ENCODE peak calls at places on chromosome 15, in five cellular contexts. W, R, A, Y and D are unnamed samples.

GRCh38 chr15:68553994-68554715 is 24.6 kb upstream of the CORO2B start:
- DNase-seq in R (peak; percentile 25), A (no peak), Y (peak; percentile 67), W (no peak), D (peak; percentile 83)

GRCh38 chr15:68852466-68852865 is 31.8 kb upstream of the ANP32A start:
- DNase-seq in Y (no peak), A (no peak), R (no peak), W (no peak), D (no peak)

GRCh38 chr15:70494861-70495571 is 268.3 kb downstream of the UACA start:
- DNase-seq in R (no peak), Y (no peak), W (no peak), A (no peak), D (peak; percentile 78)

GRCh38 chr15:80574590-80574989 is 120.5 kb upstream of the ABHD17C start:
- DNase-seq in W (no peak), A (no peak), R (no peak), Y (no peak), D (no peak)

GRCh38 chr15:69060744-69061143 is 46.2 kb downstream of the NOX5 start:
- DNase-seq in W (no peak), Y (no peak), R (no peak), A (no peak), D (no peak)

GRCh38 chr15:80638553-80639167 is 56.5 kb upstream of the ABHD17C start:
- DNase-seq in Y (no peak), A (no peak), W (no peak), R (no peak), D (no peak)

GRCh38 chr15:39242345-39242744 is 338.5 kb upstream of the THBS1 start:
- DNase-seq in R (peak; percentile 21), A (no peak), Y (no peak), W (no peak), D (no peak)

GRCh38 chr15:77691607-77692006 is 58.9 kb upstream of the LINGO1 start:
- DNase-seq in R (no peak), Y (no peak), A (no peak), W (no peak), D (no peak)

GRCh38 chr15:85600001-85600400 is 194.7 kb downstream of the KLHL25 start:
- DNase-seq in Y (no peak), R (no peak), W (no peak), A (no peak), D (no peak)

GRCh38 chr15:76060098-76060989 is 559 bp downstream of the TMEM266 start:
- DNase-seq in R (no peak), Y (no peak), A (no peak), W (no peak), D (no peak)

GRCh38 chr15:38620851-38621594 is 56.4 kb upstream of the RASGRP1 start:
- DNase-seq in W (no peak), A (no peak), R (no peak), Y (no peak), D (no peak)

GRCh38 chr15:87369269-87369668 is 887.3 kb downstream of the NTRK3 start:
- DNase-seq in R (no peak), W (no peak), A (no peak), Y (no peak), D (no peak)

GRCh38 chr15:28118083-28118482 is 19.0 kb upstream of the OCA2 start:
- DNase-seq in A (no peak), R (no peak), Y (no peak), W (no peak), D (no peak)

GRCh38 chr15:36921484-36922091 is 178.8 kb downstream of the MEIS2 start:
- DNase-seq in A (no peak), W (no peak), R (no peak), Y (no peak), D (no peak)

GRCh38 chr15:85657132-85657531 is 137.6 kb downstream of the KLHL25 start:
- DNase-seq in R (no peak), Y (no peak), A (no peak), W (no peak), D (no peak)

GRCh38 chr15:100053476-100054121 is 288.2 kb downstream of the ADAMTS17 start:
- DNase-seq in W (no peak), A (no peak), Y (no peak), R (no peak), D (no peak)

GRCh38 chr15:55802600-55803376 is 59.8 kb upstream of the PRTG start:
- DNase-seq in A (no peak), R (no peak), Y (no peak), W (no peak), D (peak; percentile 30)

GRCh38 chr15:101528108-101528916 is 38.8 kb upstream of the PCSK6 start:
- DNase-seq in W (peak; percentile 78), Y (peak; percentile 68), A (no peak), R (peak; percentile 76), D (no peak)

GRCh38 chr15:66617137-66618090 is 51.6 kb upstream of the LCTL start:
- DNase-seq in A (no peak), R (peak; percentile 21), W (no peak), Y (peak; percentile 91), D (no peak)

GRCh38 chr15:29322407-29322806 is 52.8 kb upstream of the NSMCE3 start:
- DNase-seq in R (no peak), A (no peak), Y (no peak), W (no peak), D (no peak)

GRCh38 chr15:29319823-29320222 is 50.2 kb upstream of the NSMCE3 start:
- DNase-seq in Y (no peak), R (no peak), A (no peak), W (no peak), D (no peak)

GRCh38 chr15:29323557-29323956 is 53.9 kb upstream of the NSMCE3 start:
- DNase-seq in Y (no peak), R (no peak), A (no peak), W (no peak), D (no peak)

DNA sequence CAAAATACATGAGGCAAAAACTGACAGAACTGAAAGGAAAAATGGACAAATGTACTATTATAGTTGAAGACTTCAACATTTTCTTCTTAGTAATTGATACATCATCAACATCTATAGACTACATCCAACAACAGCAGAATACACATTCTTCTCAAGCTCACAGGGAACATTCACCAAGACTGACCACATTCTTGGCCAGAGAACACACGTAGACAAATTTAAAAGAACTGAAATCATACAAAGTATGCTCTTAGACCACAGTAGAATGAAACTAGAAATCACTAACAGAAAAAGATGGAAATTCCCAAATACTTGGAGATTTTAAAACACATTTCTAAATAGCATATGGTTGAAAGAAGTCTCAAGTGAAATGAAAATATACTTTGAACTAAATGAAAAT is 55.1 kb upstream of the NSMCE3 start:
- DNase-seq in A (no peak), Y (no peak), W (no peak), R (no peak), D (no peak)
- H3K4me1 ChIP-seq in A (no peaks in the 10 kb centered on the region), Y (no peaks in the 10 kb centered on the region), W (no peaks in the 10 kb centered on the region), R (no peaks in the 10 kb centered on the region), D (no peaks in the 10 kb centered on the region)

DNA sequence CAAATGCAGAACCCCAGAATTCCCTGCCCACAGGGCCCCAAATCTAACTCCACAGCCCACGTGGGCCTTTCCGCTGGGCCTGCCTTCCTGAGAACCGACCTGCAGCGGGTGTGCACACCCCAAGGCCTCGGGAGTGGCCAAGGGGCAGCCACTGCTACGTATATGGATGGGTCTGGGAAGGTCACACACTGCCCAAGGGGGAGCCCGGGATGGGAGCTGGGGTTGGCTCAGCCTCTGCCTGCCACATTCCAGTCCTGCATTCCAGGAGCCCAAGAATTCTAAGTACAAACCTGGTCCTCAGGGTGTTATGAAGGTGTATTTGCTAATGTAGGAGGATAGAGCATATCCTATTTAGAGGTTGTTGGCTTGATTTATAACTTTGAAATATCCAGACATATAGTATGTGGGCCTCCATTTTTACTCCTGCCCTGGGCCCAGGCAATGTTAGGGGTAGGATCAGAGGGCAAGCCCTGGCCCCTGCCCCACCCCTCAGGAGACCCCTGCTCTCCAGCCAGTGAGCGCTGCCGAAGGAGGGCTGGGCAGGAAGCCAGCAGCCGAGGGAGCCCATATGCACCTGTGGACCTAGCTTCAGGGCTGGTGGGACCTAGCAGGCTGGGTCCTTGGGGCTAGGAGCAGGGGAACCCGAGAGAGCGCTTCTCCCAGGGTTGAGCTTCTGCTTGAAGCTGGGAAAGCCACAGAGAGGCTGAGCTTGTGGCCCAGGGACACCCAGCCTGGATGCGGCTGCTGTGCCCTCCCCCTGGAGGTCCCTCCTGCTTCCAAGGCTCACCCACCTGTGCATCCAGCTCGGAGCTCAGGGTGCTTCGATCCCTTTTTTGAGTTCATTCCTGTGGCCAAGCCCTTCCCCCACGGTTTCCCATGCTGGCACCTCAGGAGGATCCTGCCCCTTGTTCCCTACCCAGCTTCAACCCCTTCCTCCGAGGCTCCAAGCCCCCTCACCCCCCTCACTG is 20.8 kb upstream of the CYP11A1 start:
- DNase-seq in W (no peak), Y (no peak), R (no peak), A (no peak), D (no peak)
- H3K4me1 ChIP-seq in W (no peaks in the 10 kb centered on the region), Y (peaks cover 14% of the 10 kb centered on the region), R (peaks cover 12% of the 10 kb centered on the region), A (no peaks in the 10 kb centered on the region), D (no peaks in the 10 kb centered on the region)

GRCh38 chr15:98859149-98859548 is 148.4 kb downstream of the PGPEP1L start:
- DNase-seq in R (no peak), W (no peak), Y (no peak), A (no peak), D (no peak)

GRCh38 chr15:98863983-98864382 is 143.6 kb downstream of the PGPEP1L start:
- DNase-seq in R (no peak), A (no peak), Y (no peak), W (no peak), D (no peak)

GRCh38 chr15:98858610-98859023 is 149.0 kb downstream of the PGPEP1L start:
- DNase-seq in Y (no peak), R (no peak), A (no peak), W (no peak), D (no peak)

GRCh38 chr15:98861188-98861587 is 146.4 kb downstream of the PGPEP1L start:
- DNase-seq in W (no peak), Y (no peak), A (no peak), R (no peak), D (no peak)

DNA sequence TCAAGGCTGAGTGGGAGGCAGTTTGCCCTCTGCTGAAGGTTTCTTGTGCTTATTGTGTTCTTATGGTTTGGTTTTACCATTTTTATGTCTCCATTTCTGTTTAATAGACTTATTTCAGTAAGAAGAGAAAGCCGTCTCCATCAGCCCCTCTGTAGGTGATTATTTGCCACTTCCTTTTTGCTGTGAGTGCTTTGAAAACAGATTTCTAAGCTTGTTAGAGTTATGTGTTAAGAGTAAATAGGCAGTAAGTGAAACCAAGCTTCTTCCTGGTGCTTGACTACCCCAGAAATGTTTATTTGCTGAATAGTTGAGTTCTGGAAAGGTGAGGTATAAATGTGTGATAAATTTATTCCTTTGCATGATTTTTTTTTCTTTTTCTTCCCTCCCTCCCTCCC is 146.9 kb downstream of the PGPEP1L start:
- DNase-seq in R (no peak), W (no peak), A (no peak), Y (no peak), D (no peak)
- H3K4me1 ChIP-seq in R (peaks cover 18% of the 10 kb centered on the region), W (peaks cover 31% of the 10 kb centered on the region), A (no peaks in the 10 kb centered on the region), Y (peaks cover 42% of the 10 kb centered on the region), D (peaks cover 9% of the 10 kb centered on the region)

DNA sequence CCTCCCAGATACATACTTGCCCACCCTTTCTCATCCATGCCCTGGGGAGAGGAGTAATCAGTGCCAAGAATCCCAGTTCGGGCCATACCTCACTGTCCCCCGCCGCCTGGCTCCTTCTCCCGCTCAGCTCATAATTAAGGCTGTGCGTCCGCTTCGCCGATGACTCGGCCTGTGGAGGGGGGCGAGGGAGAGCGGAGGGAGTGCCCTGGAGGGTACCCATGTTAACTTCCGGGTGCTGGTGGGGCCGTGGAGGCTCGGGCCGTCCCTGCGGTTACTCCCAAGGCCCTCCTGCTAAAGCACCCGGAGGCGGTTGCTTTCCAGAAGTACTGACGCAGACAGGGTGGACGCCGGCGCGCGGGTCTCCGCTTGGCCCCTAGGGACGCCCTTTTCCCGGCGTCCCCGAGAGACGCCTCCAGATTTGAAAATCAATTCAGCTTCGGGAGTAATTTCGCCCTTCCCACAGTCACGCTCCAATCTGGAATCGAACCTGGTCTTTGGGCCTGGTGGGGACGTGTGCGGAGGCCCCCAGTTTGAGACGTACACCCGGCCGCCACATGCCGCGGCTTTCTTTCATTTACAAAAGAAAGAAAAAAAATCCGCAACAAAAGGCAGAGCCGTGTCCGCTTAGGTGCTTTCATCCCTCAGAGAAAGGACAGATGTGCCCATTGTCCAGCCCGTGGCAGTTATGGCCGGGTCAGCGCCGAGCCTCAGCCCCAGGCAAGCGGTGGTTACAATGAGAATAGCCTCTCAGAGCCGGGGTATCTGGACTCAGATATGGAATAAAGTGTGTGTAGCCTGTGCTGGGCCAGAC is 1.0 kb upstream of the ONECUT1 start:
- DNase-seq in R (no peak), A (no peak), Y (no peak), W (peak; percentile 83), D (no peak)
- H3K4me1 ChIP-seq in R (peaks cover 36% of the 10 kb centered on the region), A (no peaks in the 10 kb centered on the region), Y (peaks cover 22% of the 10 kb centered on the region), W (no peaks in the 10 kb centered on the region), D (no peaks in the 10 kb centered on the region)